ENCODE peak calls at places on chromosomes 3 and 15, in six cellular contexts. T is mesothelial cell of epicardium, O is NCI-H1092 treated with DMSO at 0.1 percent for 48 hours, Y is mammary epithelial cell, P is progenitor cell of endocrine pancreas, H is HCEC 1CT. J is an unnamed sample.

GRCh38 chr15:67914537-67915373 is 74.9 kb upstream of the RNU6-1 start:
- DNase-seq in T (peak; percentile 36), Y (no peak), P (peak; percentile 18), O (peak; percentile 84), H (no peak), J (no peak)

GRCh38 chr3:129560269-129560787 is 17.4 kb downstream of the H1-8 start:
- DNase-seq in T (no peak), H (peak; percentile 58), P (no peak), O (no peak), Y (no peak), J (no peak)

GRCh38 chr3:139745831-139746230 is 68.1 kb upstream of the NMNAT3 start:
- DNase-seq in T (no peak), P (no peak), Y (peak; percentile 58), H (peak; percentile 39), O (no peak), J (peak; percentile 77)

GRCh38 chr3:136929984-136930671 is 27.7 kb upstream of the IL20RB start:
- DNase-seq in T (no peak), P (no peak), H (peak; percentile 57), O (no peak), Y (peak; percentile 64), J (no peak)

GRCh38 chr3:11213810-11214450 is 58.3 kb upstream of the ATG7 start:
- DNase-seq in H (no peak), T (no peak), P (no peak), O (no peak), Y (no peak), J (no peak)

GRCh38 chr3:81947359-81947758 is 185.9 kb upstream of the GBE1 start:
- DNase-seq in P (no peak), Y (peak; percentile 66), O (no peak), T (no peak), H (no peak), J (no peak)

GRCh38 chr3:23915537-23916108 is 1.2 kb downstream of the NKIRAS1 start:
- DNase-seq in P (no peak), H (no peak), T (no peak), O (no peak), Y (no peak), J (peak; percentile 64)

GRCh38 chr3:140629351-140630137 is 48.3 kb upstream of the TRIM42 start:
- DNase-seq in T (no peak), Y (peak; percentile 91), P (no peak), H (peak; percentile 27), O (no peak), J (peak; percentile 74)

GRCh38 chr3:1987983-1988382 is 110.7 kb upstream of the CNTN4 start:
- DNase-seq in P (no peak), Y (no peak), H (no peak), T (no peak), O (peak; percentile 28), J (peak; percentile 56)

GRCh38 chr3:170196833-170197232 is 15.3 kb upstream of the PHC3 start:
- DNase-seq in H (no peak), P (no peak), T (no peak), O (no peak), Y (peak; percentile 83), J (peak; percentile 30)

J was measured in RKO.